ENCODE peak calls at places on chromosomes 11 and 22, in six cellular contexts. M is stomach, P is K562, H is psoas muscle, B is right lobe of liver, K is endodermal cell. E is an unnamed sample.

GRCh38 chr22:24580276-24580675 is 12.6 kb downstream of the LRRC75B start:
- DNase-seq in M (no peak), P (no peak), H (no peak), B (no peak), K (no peak), E (no peak)

GRCh38 chr11:121578216-121579063 is 125.7 kb upstream of the SORL1-AS1 start:
- DNase-seq in M (no peak), P (no peak), H (no peak), B (no peak), K (no peak), E (no peak)

GRCh38 chr11:128898580-128899344 is 7.6 kb downstream of the KCNJ5 start:
- DNase-seq in M (no peak), P (no peak), H (no peak), B (peak; percentile 88), K (no peak), E (no peak)

GRCh38 chr11:121437018-121437685 is 15.0 kb upstream of the SORL1 start:
- DNase-seq in M (no peak), P (no peak), H (no peak), B (no peak), K (no peak), E (no peak)

GRCh38 chr22:39496131-39496838 is 5.8 kb upstream of the MIEF1 start:
- DNase-seq in M (peak; percentile 83), P (peak; percentile 37), H (peak; percentile 82), B (peak; percentile 76), K (peak; percentile 90), E (no peak)

GRCh38 chr11:62144641-62145255 is 20.9 kb downstream of the INCENP start:
- DNase-seq in M (peak; percentile 21), P (no peak), H (no peak), B (no peak), K (peak; percentile 20), E (no peak)

GRCh38 chr11:114821626-114822025 is 143.3 kb downstream of the NXPE2 start:
- DNase-seq in M (no peak), P (peak; percentile 41), H (no peak), B (no peak), K (peak; percentile 64), E (no peak)

GRCh38 chr11:130300567-130300966 is 14.2 kb downstream of the ZBTB44 start:
- DNase-seq in M (no peak), P (no peak), H (no peak), B (no peak), K (no peak), E (no peak)

GRCh38 chr11:60078021-60078420 is 10.4 kb upstream of the MS4A2 start:
- DNase-seq in M (no peak), P (no peak), H (no peak), B (no peak), K (no peak), E (no peak)

GRCh38 chr11:95392644-95393043 is 161.6 kb upstream of the SESN3 start:
- DNase-seq in M (no peak), P (no peak), H (no peak), B (no peak), K (peak; percentile 51), E (no peak)

GRCh38 chr22:24429411-24430365 is 2.3 kb downstream of the ADORA2A start:
- DNase-seq in M (peak; percentile 84), P (no peak), H (peak; percentile 68), B (peak; percentile 70), K (no peak), E (no peak)

GRCh38 chr11:58471892-58472291 is 29.9 kb upstream of the OR5B12 start:
- DNase-seq in M (no peak), P (no peak), H (no peak), B (no peak), K (no peak), E (no peak)

GRCh38 chr11:64996710-64997380 is at the start of gene BATF2:
- DNase-seq in M (peak; percentile 89), P (peak; percentile 87), H (peak; percentile 86), B (peak; percentile 88), K (peak; percentile 92), E (peak; percentile 88)

GRCh38 chr11:132943737-132944556 is 588.4 kb downstream of the OPCML start:
- DNase-seq in M (no peak), P (no peak), H (no peak), B (no peak), K (peak; percentile 74), E (no peak)

GRCh38 chr11:132943325-132943736 is 589.0 kb downstream of the OPCML start:
- DNase-seq in M (no peak), P (no peak), H (no peak), B (no peak), K (no peak), E (no peak)

GRCh38 chr11:132941024-132941646 is 591.2 kb downstream of the OPCML start:
- DNase-seq in M (no peak), P (peak; percentile 31), H (no peak), B (no peak), K (no peak), E (no peak)

GRCh38 chr11:132941761-132942160 is 590.5 kb downstream of the OPCML start:
- DNase-seq in M (no peak), P (no peak), H (no peak), B (no peak), K (no peak), E (no peak)

GRCh38 chr11:132942611-132943324 is 589.5 kb downstream of the OPCML start:
- DNase-seq in M (no peak), P (no peak), H (no peak), B (no peak), K (peak; percentile 82), E (no peak)
- TF ChIP-seq CTCF in M (no peak), P (no peak), H (no peak), B (no peak), K (peak; percentile 82), E (no peak)

GRCh38 chr11:46543564-46543963 is 50.3 kb downstream of the AMBRA1 start:
- DNase-seq in M (no peak), P (peak; percentile 22), H (no peak), B (no peak), K (no peak), E (no peak)

GRCh38 chr11:46537851-46538295 is 56.0 kb downstream of the AMBRA1 start:
- DNase-seq in M (peak; percentile 60), P (peak; percentile 79), H (peak; percentile 71), B (no peak), K (peak; percentile 93), E (peak; percentile 60)

GRCh38 chr11:46547579-46547978 is 46.2 kb downstream of the AMBRA1 start:
- DNase-seq in M (peak; percentile 34), P (no peak), H (no peak), B (no peak), K (no peak), E (no peak)

GRCh38 chr11:46537121-46537520 is 56.7 kb downstream of the AMBRA1 start:
- DNase-seq in M (no peak), P (no peak), H (no peak), B (no peak), K (peak; percentile 58), E (no peak)

GRCh38 chr11:46541593-46542371 is 52.0 kb downstream of the AMBRA1 start:
- DNase-seq in M (peak; percentile 95), P (peak; percentile 76), H (peak; percentile 85), B (no peak), K (no peak), E (peak; percentile 83)
- TF ChIP-seq CTCF in M (no peak), P (no peak), H (no peak), B (no peak), K (peak; percentile 26), E (no peak)

DNA sequence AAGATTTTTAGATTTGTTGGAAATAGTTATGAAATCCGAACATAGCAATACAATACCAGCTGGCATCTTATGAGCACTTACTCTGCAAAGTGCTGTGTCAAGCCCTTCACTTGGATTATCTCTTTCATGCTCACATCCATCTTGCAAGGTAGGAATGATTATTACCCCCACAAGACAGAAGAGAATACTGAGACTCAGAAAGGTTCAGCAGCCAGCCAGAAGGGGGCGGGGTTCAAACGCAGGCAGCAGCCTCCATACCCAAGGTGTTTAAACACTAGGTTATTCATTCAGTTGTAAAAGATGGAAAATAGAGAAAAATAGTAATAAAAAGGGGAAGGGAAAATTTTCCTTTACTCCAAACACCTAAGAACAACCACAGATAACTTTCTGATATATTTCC is 158.5 kb downstream of the CCDC34 start:
- DNase-seq in M (no peak), P (peak; percentile 35), H (no peak), B (no peak), K (peak; percentile 74), E (no peak)
- TF ChIP-seq CTCF in M (no peak), P (peak; percentile 58), H (no peak), B (peak; percentile 10), K (peak; percentile 78), E (no peak)

DNA sequence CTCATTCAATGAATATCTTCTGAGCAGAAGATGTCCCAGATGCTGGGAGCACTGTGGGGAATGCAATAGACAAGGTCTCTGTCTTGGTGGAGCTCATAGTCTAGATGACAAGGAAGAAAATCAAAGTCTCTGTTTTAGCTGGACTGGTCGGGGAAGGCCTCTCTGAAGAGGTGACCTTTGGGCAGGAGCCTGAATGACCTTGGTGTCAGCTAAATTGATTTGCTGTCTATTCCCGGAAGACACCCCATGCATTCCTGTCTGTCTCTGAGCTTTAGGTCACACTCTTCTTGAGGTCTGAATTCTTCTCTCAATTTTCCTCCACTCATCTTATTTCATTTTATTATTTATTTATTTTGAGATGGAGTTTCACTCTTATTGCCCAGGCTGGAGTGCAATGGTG is 14.5 kb upstream of the ELF5 start:
- DNase-seq in M (no peak), P (no peak), H (no peak), B (no peak), K (no peak), E (no peak)
- TF ChIP-seq CTCF in M (no peak), P (no peak), H (no peak), B (no peak), K (no peak), E (no peak)

GRCh38 chr11:113693030-113693429 is 13.1 kb downstream of the TMPRSS5 start:
- DNase-seq in M (no peak), P (no peak), H (no peak), B (no peak), K (no peak), E (no peak)

GRCh38 chr11:113695207-113695606 is 10.9 kb downstream of the TMPRSS5 start:
- DNase-seq in M (no peak), P (no peak), H (no peak), B (no peak), K (no peak), E (no peak)

GRCh38 chr11:113694390-113694789 is 11.7 kb downstream of the TMPRSS5 start:
- DNase-seq in M (no peak), P (no peak), H (no peak), B (no peak), K (no peak), E (no peak)

GRCh38 chr11:113689711-113690618 is 16.1 kb downstream of the TMPRSS5 start:
- DNase-seq in M (no peak), P (peak; percentile 77), H (no peak), B (no peak), K (peak; percentile 46), E (no peak)

GRCh38 chr11:113690619-113691569 is 15.2 kb downstream of the TMPRSS5 start:
- DNase-seq in M (peak; percentile 75), P (peak; percentile 92), H (peak; percentile 68), B (no peak), K (peak; percentile 89), E (peak; percentile 73)
- TF ChIP-seq CTCF in M (no peak), P (peak; percentile 72), H (no peak), B (no peak), K (peak; percentile 98), E (peak; percentile 25)